ENCODE peak calls at places on chromosomes 4 and X, in ten cellular contexts. Y is body of pancreas, F is dorsolateral prefrontal cortex, J is AG09309, S is brain microvascular endothelial cell, M is AG09319, G is progenitor cell of endocrine pancreas, R is endothelial cell, L is A673, E is fibroblast of lung. T is an unnamed sample.

GRCh38 chr4:77347341-77347740 is 190.3 kb downstream of the CCNG2 start:
- DNase-seq in Y (peak; percentile 16), J (no peak), R (no peak), E (no peak), S (no peak), G (no peak), F (no peak), L (no peak), M (no peak), T (no peak)

GRCh38 chr4:120922390-120923200 is at the start of gene PRDM5:
- DNase-seq in E (peak; percentile 71), L (peak; percentile 56), J (no peak), Y (peak; percentile 58), R (peak; percentile 64), S (peak; percentile 16), G (peak; percentile 42), F (no peak), M (peak; percentile 16), T (peak; percentile 46)

GRCh38 chrX:2552621-2553297 is 52.0 kb upstream of the DHRSX start:
- DNase-seq in R (no peak), J (peak; percentile 94), Y (no peak), L (peak; percentile 68), G (no peak), M (peak; percentile 93), E (no peak), S (no peak), F (no peak), T (no peak)

GRCh38 chrX:118350715-118351114 is 4.8 kb downstream of the WDR44 start:
- DNase-seq in F (no peak), J (no peak), L (no peak), Y (no peak), R (no peak), E (no peak), M (no peak), G (no peak), S (no peak), T (no peak)

GRCh38 chrX:23884427-23885024 is 23.2 kb downstream of the APOO start:
- DNase-seq in L (peak; percentile 45), Y (no peak), J (no peak), E (no peak), R (no peak), M (no peak), G (no peak), S (peak; percentile 65), F (no peak), T (no peak)

GRCh38 chr4:28490669-28491068 is 1630.0 kb downstream of the STIM2 start:
- DNase-seq in F (no peak), R (no peak), M (no peak), Y (no peak), G (no peak), E (no peak), S (peak; percentile 1), L (no peak), J (no peak), T (no peak)

GRCh38 chr4:1675802-1676137 is 8.3 kb downstream of the FAM53A start:
- DNase-seq in L (no peak), R (no peak), S (no peak), Y (no peak), M (no peak), E (no peak), J (no peak), F (no peak), G (no peak), T (no peak)

GRCh38 chrX:64192673-64193072 is 12.8 kb downstream of the AMER1 start:
- DNase-seq in J (no peak), Y (no peak), M (no peak), S (no peak), L (no peak), E (no peak), G (no peak), R (no peak), F (no peak), T (no peak)

GRCh38 chr4:170202721-170203120 is 113.0 kb upstream of the AADAT start:
- DNase-seq in M (no peak), F (no peak), G (no peak), E (no peak), S (no peak), L (no peak), R (no peak), J (no peak), Y (no peak), T (no peak)

GRCh38 chrX:136065044-136065671 is 79.9 kb downstream of the SLC9A6 start:
- DNase-seq in F (no peak), M (no peak), R (no peak), G (no peak), S (peak; percentile 83), E (peak; percentile 72), L (peak; percentile 60), J (no peak), Y (peak; percentile 13), T (no peak)

GRCh38 chrX:149129767-149130166 is 375.3 kb downstream of the IDS start:
- DNase-seq in Y (no peak), J (no peak), L (no peak), F (no peak), S (peak; percentile 24), R (no peak), G (no peak), M (no peak), E (peak; percentile 5), T (no peak)

GRCh38 chrX:149131780-149132179 is 373.3 kb downstream of the IDS start:
- DNase-seq in S (peak; percentile 5), G (no peak), M (no peak), F (no peak), R (no peak), E (no peak), Y (no peak), L (no peak), J (no peak), T (no peak)
- TF ChIP-seq CTCF in S (no peak), G (no peak), M (no peak), F (no peak), R (no peak), E (no peak), Y (no peak), L (no peak), J (no peak), T (no peak)

GRCh38 chrX:29090811-29091210 is 503.6 kb downstream of the IL1RAPL1 start:
- DNase-seq in S (no peak), L (peak; percentile 23), J (no peak), G (no peak), M (no peak), E (peak; percentile 44), F (no peak), R (no peak), Y (no peak), T (no peak)
- TF ChIP-seq CTCF in S (peak; percentile 30), L (peak; percentile 52), J (no peak), G (peak; percentile 65), M (peak; percentile 8), E (peak; percentile 17), F (peak; percentile 33), R (no peak), Y (peak; percentile 26), T (no peak)

DNA sequence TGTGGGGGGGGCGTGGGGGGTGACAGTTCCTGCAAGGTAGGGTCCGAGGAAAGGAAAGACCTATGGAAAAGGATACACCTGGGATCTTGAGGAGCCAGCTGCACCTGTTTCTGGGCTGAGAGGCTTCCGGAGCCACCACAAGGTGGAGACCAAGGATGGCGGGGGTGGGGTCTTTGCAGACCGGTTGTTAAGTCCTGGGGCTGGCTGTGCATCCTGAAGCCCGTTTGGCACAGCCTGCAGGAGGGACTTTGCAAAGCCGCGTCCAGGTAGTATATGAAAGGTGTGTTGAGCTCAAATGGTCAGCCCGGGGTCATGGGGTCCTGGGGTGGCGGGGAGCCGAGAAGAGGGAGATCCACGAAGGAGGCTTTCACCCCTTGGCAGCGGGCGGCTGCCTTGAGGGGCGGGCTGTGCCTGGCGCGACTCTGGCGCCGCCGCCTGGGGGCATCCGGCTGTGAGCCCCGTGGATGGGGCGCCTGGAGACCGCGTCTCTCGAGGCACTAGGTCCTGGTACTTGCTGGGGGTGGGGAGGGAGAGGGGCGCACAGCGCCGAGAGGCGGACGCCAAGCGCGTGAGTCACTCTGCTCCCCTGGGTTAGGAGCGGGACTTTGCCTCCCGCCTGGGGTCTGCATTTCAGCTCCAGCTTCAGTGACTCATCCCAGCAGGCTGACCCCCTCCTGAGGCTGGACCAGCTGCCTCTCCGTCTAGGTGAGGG is 58.2 kb upstream of the DYNLT3 start:
- DNase-seq in G (peak; percentile 48), E (peak; percentile 7), F (no peak), Y (peak; percentile 54), R (peak; percentile 20), L (peak; percentile 90), M (no peak), S (peak; percentile 12), J (no peak), T (no peak)
- TF ChIP-seq CTCF in G (peak; percentile 52), E (peak; percentile 34), F (no peak), Y (no peak), R (no peak), L (peak; percentile 61), M (peak; percentile 33), S (peak; percentile 28), J (peak; percentile 35), T (peak; percentile 3)

DNA sequence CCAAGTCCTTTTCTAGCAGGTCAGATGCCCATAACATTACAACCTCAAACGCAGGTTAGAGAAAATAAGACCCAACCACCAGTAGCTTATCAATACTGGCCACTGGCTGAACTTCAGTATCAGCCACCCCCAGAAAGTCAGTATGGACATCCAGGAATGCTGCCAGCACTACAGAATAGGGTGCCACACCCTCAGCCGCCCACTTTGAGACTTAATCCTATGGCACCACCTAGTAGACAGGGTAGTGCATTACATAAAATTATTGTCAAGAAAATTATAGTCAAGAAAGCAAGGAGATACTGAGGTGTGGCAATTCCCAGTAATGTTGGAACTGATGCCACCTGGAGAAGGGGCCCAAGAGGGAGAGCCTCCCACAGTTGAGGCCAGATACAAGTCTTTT is 19.9 kb upstream of the TRIM61 start:
- DNase-seq in S (no peak), R (no peak), F (no peak), E (peak; percentile 4), J (no peak), G (no peak), L (peak; percentile 45), M (no peak), Y (no peak), T (no peak)
- TF ChIP-seq CTCF in S (peak; percentile 39), R (no peak), F (peak; percentile 11), E (no peak), J (no peak), G (no peak), L (peak; percentile 40), M (peak; percentile 5), Y (peak; percentile 11), T (peak; percentile 36)

GRCh38 chr4:25896782-25897539 is 17.1 kb upstream of the SMIM20 start:
- DNase-seq in F (no peak), Y (peak; percentile 32), R (no peak), J (no peak), L (no peak), S (no peak), M (no peak), G (no peak), E (no peak), T (no peak)
- TF ChIP-seq CTCF in F (no peak), Y (no peak), R (no peak), J (no peak), L (no peak), S (no peak), M (no peak), G (no peak), E (no peak), T (no peak)

T was measured in GM13977.